ENCODE peak calls at places on chromosome 20, in six cellular contexts. Y is HT1080; Z is fibroblast of the conjunctiva; F is NCI-H510A treated with DMSO at 0.1 percent for 48 hours; K is stimulated activated CD4-positive, alpha-beta T cell treated with anti-CD3 and anti-CD28 coated beads, Interleukin-2, amount 100 ng/mL, for 24 hours; B is astrocyte. N is an unnamed sample.

GRCh38 chr20:4160761-4161305 is 145.5 kb upstream of the RNF24 start:
- DNase-seq in Y (no peak), K (peak), B (peak), Z (peak), F (no peak), N (peak)

GRCh38 chr20:38883981-38884733 is 42.1 kb upstream of the FAM83D start:
- DNase-seq in Z (no peak), F (no peak), Y (no peak), B (no peak), K (no peak), N (no peak)

GRCh38 chr20:25055711-25056492 is 2.0 kb downstream of the ACSS1 start:
- DNase-seq in K (no peak), Z (no peak), B (peak), Y (no peak), F (no peak), N (no peak)

GRCh38 chr20:4613718-4614620 is 107.7 kb upstream of the PRND start:
- DNase-seq in B (peak), K (peak), Y (peak), Z (no peak), F (peak), N (peak)

GRCh38 chr20:49701313-49701731 is 12.4 kb downstream of the B4GALT5 start:
- DNase-seq in K (no peak), F (no peak), B (no peak), Z (no peak), Y (peak), N (no peak)

GRCh38 chr20:58244517-58245030 is 16.1 kb upstream of the ANKRD60 start:
- DNase-seq in Y (no peak), K (no peak), Z (no peak), F (no peak), B (no peak), N (no peak)

GRCh38 chr20:36770680-36771079 is 2.9 kb downstream of the DSN1 start:
- DNase-seq in K (no peak), Z (no peak), B (no peak), F (no peak), Y (no peak), N (no peak)

GRCh38 chr20:40144581-40144980 is 544.5 kb downstream of the MAFB start:
- DNase-seq in F (peak), B (no peak), Z (no peak), K (no peak), Y (no peak), N (no peak)

GRCh38 chr20:23178806-23179205 is 92.7 kb upstream of the CD93 start:
- DNase-seq in Z (no peak), K (no peak), F (no peak), B (no peak), Y (no peak), N (no peak)

GRCh38 chr20:13221673-13222318 is 722 bp downstream of the ISM1 start:
- DNase-seq in Z (peak), F (peak), K (peak), Y (peak), B (peak), N (peak)

GRCh38 chr20:35653893-35654292 is 10.8 kb downstream of the CPNE1 start:
- DNase-seq in Z (no peak), K (no peak), F (no peak), B (no peak), Y (no peak), N (no peak)

GRCh38 chr20:52896348-52896747 is 75.8 kb upstream of the TSHZ2 start:
- DNase-seq in K (no peak), F (no peak), Y (no peak), Z (no peak), B (no peak), N (no peak)

GRCh38 chr20:20215976-20216727 is 151.8 kb upstream of the INSM1 start:
- DNase-seq in Z (no peak), Y (no peak), K (no peak), F (peak), B (no peak), N (no peak)

GRCh38 chr20:10448270-10449156 is 13.4 kb downstream of the SLX4IP start:
- DNase-seq in F (no peak), K (no peak), B (peak), Z (peak), Y (peak), N (no peak)

GRCh38 chr20:53547664-53548239 is 45.9 kb downstream of the ZNF217 start:
- DNase-seq in K (no peak), Z (peak), B (peak), F (peak), Y (peak), N (peak)

GRCh38 chr20:54223751-54224150 is 15.9 kb downstream of the PFDN4 start:
- DNase-seq in Y (no peak), B (no peak), Z (no peak), F (no peak), K (no peak), N (no peak)

GRCh38 chr20:5222919-5223634 is 93.7 kb downstream of the PROKR2 start:
- DNase-seq in B (peak), Z (peak), Y (peak), F (peak), K (peak), N (peak)

GRCh38 chr20:61340157-61340556 is 88.1 kb downstream of the CDH4 start:
- DNase-seq in Y (no peak), K (no peak), F (no peak), B (no peak), Z (no peak), N (no peak)

GRCh38 chr20:50371878-50372769 is 138.1 kb upstream of the PTPN1 start:
- DNase-seq in B (peak), Y (no peak), F (peak), K (no peak), Z (no peak), N (no peak)

GRCh38 chr20:49335456-49335855 is 57.6 kb upstream of the ZNFX1 start:
- DNase-seq in K (no peak), Y (no peak), Z (no peak), B (no peak), F (no peak), N (no peak)

GRCh38 chr20:32535953-32536823 is 48.9 kb downstream of the NOL4L start:
- DNase-seq in B (no peak), Z (no peak), K (peak), F (peak), Y (no peak), N (peak)

GRCh38 chr20:50421356-50422340 is 88.5 kb upstream of the PTPN1 start:
- DNase-seq in B (no peak), Z (no peak), F (no peak), K (no peak), Y (no peak), N (no peak)

GRCh38 chr20:38790210-38791053 is 15.1 kb upstream of the PPP1R16B start:
- DNase-seq in B (peak), Z (peak), K (peak), Y (peak), F (peak), N (no peak)

GRCh38 chr20:56587307-56588108 is 41.6 kb upstream of the TFAP2C start:
- DNase-seq in Z (no peak), F (no peak), K (no peak), B (no peak), Y (no peak), N (no peak)

GRCh38 chr20:15220778-15221565 is 883.6 kb upstream of the FLRT3 start:
- DNase-seq in Y (peak), B (peak), F (no peak), Z (no peak), K (no peak), N (no peak)

GRCh38 chr20:36219671-36220220 is 16.5 kb upstream of the AAR2 start:
- DNase-seq in F (no peak), Y (no peak), K (no peak), Z (no peak), B (no peak), N (peak)

GRCh38 chr20:64076061-64076997 is 3.0 kb downstream of the RGS19 start:
- DNase-seq in K (no peak), Y (no peak), B (no peak), Z (no peak), F (no peak), N (no peak)

GRCh38 chr20:5041433-5041832 is 40.1 kb upstream of the SLC23A2 start:
- DNase-seq in K (no peak), B (no peak), F (no peak), Y (no peak), Z (peak), N (no peak)

GRCh38 chr20:9066196-9066595 is 2.7 kb upstream of the PLCB4 start:
- DNase-seq in B (no peak), F (no peak), K (no peak), Y (no peak), Z (no peak), N (peak)

GRCh38 chr20:62516345-62516744 is 40.5 kb upstream of the GATA5 start:
- DNase-seq in K (no peak), B (no peak), Z (no peak), F (peak), Y (peak), N (no peak)

GRCh38 chr20:6744805-6745204 is 22.7 kb upstream of the BMP2 start:
- DNase-seq in K (no peak), Z (no peak), F (no peak), Y (no peak), B (no peak), N (no peak)

GRCh38 chr20:61643631-61644386 is 391.7 kb downstream of the CDH4 start:
- DNase-seq in Y (no peak), Z (no peak), K (no peak), B (no peak), F (no peak), N (no peak)

GRCh38 chr20:55632592-55632991 is 372.7 kb downstream of the CBLN4 start:
- DNase-seq in Y (no peak), K (no peak), B (no peak), Z (no peak), F (no peak), N (no peak)

GRCh38 chr20:38222231-38222922 is 38.2 kb downstream of the KIAA1755 start:
- DNase-seq in Z (no peak), K (peak), F (peak), B (no peak), Y (peak), N (peak)

N was measured in hippocampal formation.